ENCODE peak calls at places on chromosomes 4 and X, in four cellular contexts. One of them, this sample, is unnamed. For H3K9me3, the result is how much of the 10 kb centered on the place peaks cover.

GRCh38 chr4:148574941-148575340 is 132.7 kb upstream of the NR3C2 start:
- DNase-seq in breast epithelium: no peak
- DNase-seq in sigmoid colon: no peak
- DNase-seq in kidney: no peak
- DNase-seq in this sample: no peak

GRCh38 chr4:25081866-25082471 is 51.2 kb upstream of the LGI2 start:
- DNase-seq in kidney: no peak
- DNase-seq in sigmoid colon: no peak
- DNase-seq in breast epithelium: no peak
- DNase-seq in this sample: no peak

GRCh38 chr4:25441519-25442117 is 64.6 kb downstream of the ANAPC4 start:
- DNase-seq in breast epithelium: peak
- DNase-seq in kidney: no peak
- DNase-seq in sigmoid colon: no peak
- DNase-seq in this sample: peak

GRCh38 chr4:78310056-78310731 is 241.4 kb upstream of the ANXA3 start:
- DNase-seq in breast epithelium: no peak
- DNase-seq in sigmoid colon: no peak
- DNase-seq in kidney: no peak
- DNase-seq in this sample: no peak

GRCh38 chr4:80202784-80203553 is 5.7 kb downstream of the PRDM8 start:
- DNase-seq in breast epithelium: no peak
- DNase-seq in kidney: peak
- DNase-seq in sigmoid colon: peak
- DNase-seq in this sample: no peak

GRCh38 chr4:37671072-37671471 is 15.1 kb downstream of the RELL1 start:
- DNase-seq in kidney: no peak
- DNase-seq in sigmoid colon: no peak
- DNase-seq in breast epithelium: no peak
- DNase-seq in this sample: no peak

GRCh38 chr4:73856518-73856917 is 3.4 kb downstream of the PF4V1 start:
- DNase-seq in sigmoid colon: no peak
- DNase-seq in kidney: no peak
- DNase-seq in breast epithelium: no peak
- DNase-seq in this sample: no peak

GRCh38 chrX:118637997-118638396 is 89.4 kb upstream of the IL13RA1 start:
- DNase-seq in breast epithelium: no peak
- DNase-seq in kidney: no peak
- DNase-seq in sigmoid colon: no peak
- DNase-seq in this sample: no peak

GRCh38 chr4:37389967-37390580 is 145.5 kb downstream of the NWD2 start:
- DNase-seq in kidney: no peak
- DNase-seq in breast epithelium: no peak
- DNase-seq in sigmoid colon: no peak
- DNase-seq in this sample: no peak

GRCh38 chr4:81468685-81469084 is 3.0 kb downstream of the RASGEF1B start:
- DNase-seq in kidney: no peak
- DNase-seq in sigmoid colon: no peak
- DNase-seq in breast epithelium: no peak
- DNase-seq in this sample: no peak

GRCh38 chrX:131783555-131784338 is 239.4 kb upstream of the STK26 start:
- DNase-seq in sigmoid colon: peak
- DNase-seq in kidney: no peak
- DNase-seq in breast epithelium: peak
- DNase-seq in this sample: no peak

GRCh38 chrX:77820328-77820727 is 34.3 kb upstream of the ATRX start:
- DNase-seq in kidney: no peak
- DNase-seq in breast epithelium: no peak
- DNase-seq in sigmoid colon: no peak
- DNase-seq in this sample: no peak

GRCh38 chr4:152094851-152095700 is 334.3 kb upstream of the GATB start:
- DNase-seq in kidney: no peak
- DNase-seq in breast epithelium: no peak
- DNase-seq in sigmoid colon: no peak
- DNase-seq in this sample: peak

GRCh38 chrX:47633671-47634590 is 4.2 kb upstream of the CFP start:
- DNase-seq in sigmoid colon: no peak
- DNase-seq in kidney: no peak
- DNase-seq in breast epithelium: no peak
- DNase-seq in this sample: no peak

GRCh38 chrX:116272881-116273280 is 102.3 kb downstream of the AGTR2 start:
- DNase-seq in breast epithelium: no peak
- DNase-seq in kidney: no peak
- DNase-seq in sigmoid colon: no peak
- DNase-seq in this sample: no peak

GRCh38 chr4:5874811-5875465 is 17.9 kb downstream of the CRMP1 start:
- DNase-seq in sigmoid colon: no peak
- DNase-seq in kidney: no peak
- DNase-seq in breast epithelium: no peak
- DNase-seq in this sample: peak

GRCh38 chr4:26273308-26273980 is 47.4 kb upstream of the RBPJ start:
- DNase-seq in kidney: no peak
- DNase-seq in sigmoid colon: peak
- DNase-seq in breast epithelium: no peak
- DNase-seq in this sample: no peak

GRCh38 chr4:74105656-74106275 is 6.8 kb upstream of the CXCL2 start:
- DNase-seq in kidney: no peak
- DNase-seq in sigmoid colon: no peak
- DNase-seq in breast epithelium: no peak
- DNase-seq in this sample: no peak

GRCh38 chr4:141962486-141962885 is 326.1 kb downstream of the IL15 start:
- DNase-seq in breast epithelium: no peak
- DNase-seq in kidney: no peak
- DNase-seq in sigmoid colon: no peak
- DNase-seq in this sample: no peak

GRCh38 chrX:64428371-64428770 is 33.1 kb upstream of the MTMR8 start:
- DNase-seq in sigmoid colon: no peak
- DNase-seq in kidney: no peak
- DNase-seq in breast epithelium: no peak
- DNase-seq in this sample: no peak

GRCh38 chr4:57064120-57064519 is 46.1 kb downstream of the IGFBP7 start:
- DNase-seq in breast epithelium: no peak
- DNase-seq in kidney: no peak
- DNase-seq in sigmoid colon: no peak
- DNase-seq in this sample: no peak

GRCh38 chr4:65242156-65242846 is 428.0 kb downstream of the EPHA5 start:
- DNase-seq in breast epithelium: no peak
- DNase-seq in kidney: peak
- DNase-seq in sigmoid colon: no peak
- DNase-seq in this sample: no peak

GRCh38 chr4:184237612-184238011 is 19.9 kb upstream of the ENPP6 start:
- DNase-seq in kidney: no peak
- DNase-seq in sigmoid colon: no peak
- DNase-seq in breast epithelium: no peak
- DNase-seq in this sample: no peak

GRCh38 chrX:137032841-137033773 is 688 bp downstream of the GPR101 start:
- DNase-seq in breast epithelium: no peak
- DNase-seq in kidney: no peak
- DNase-seq in sigmoid colon: no peak
- DNase-seq in this sample: no peak
- H3K4me3 ChIP-seq in breast epithelium: peak
- H3K4me3 ChIP-seq in kidney: no peak
- H3K4me3 ChIP-seq in sigmoid colon: peak
- H3K4me3 ChIP-seq in this sample: no peak

GRCh38 chrX:40100141-40100536 is 2.4 kb upstream of the BCOR start:
- DNase-seq in kidney: peak
- DNase-seq in breast epithelium: no peak
- DNase-seq in sigmoid colon: no peak
- DNase-seq in this sample: no peak

GRCh38 chrX:40099046-40099968 is 1.5 kb upstream of the BCOR start:
- DNase-seq in sigmoid colon: peak
- DNase-seq in kidney: peak
- DNase-seq in breast epithelium: no peak
- DNase-seq in this sample: no peak

GRCh38 chrX:40100537-40101429 is 3.0 kb upstream of the BCOR start:
- DNase-seq in sigmoid colon: no peak
- DNase-seq in kidney: no peak
- DNase-seq in breast epithelium: no peak
- DNase-seq in this sample: no peak

GRCh38 chrX:40102393-40103381 is 4.9 kb upstream of the BCOR start:
- DNase-seq in sigmoid colon: no peak
- DNase-seq in kidney: peak
- DNase-seq in breast epithelium: no peak
- DNase-seq in this sample: no peak

GRCh38 chrX:40101430-40101802 is 3.7 kb upstream of the BCOR start:
- DNase-seq in sigmoid colon: no peak
- DNase-seq in kidney: no peak
- DNase-seq in breast epithelium: no peak
- DNase-seq in this sample: no peak
- H3K9me3 ChIP-seq in sigmoid colon: under half
- H3K9me3 ChIP-seq in kidney: under half
- H3K9me3 ChIP-seq in breast epithelium: under half
- H3K9me3 ChIP-seq in this sample: under half

GRCh38 chr4:14897217-14897616 is 105.1 kb upstream of the CPEB2 start:
- DNase-seq in kidney: no peak
- DNase-seq in sigmoid colon: no peak
- DNase-seq in breast epithelium: no peak
- DNase-seq in this sample: no peak

GRCh38 chr4:14893713-14894112 is 108.6 kb upstream of the CPEB2 start:
- DNase-seq in kidney: no peak
- DNase-seq in breast epithelium: no peak
- DNase-seq in sigmoid colon: no peak
- DNase-seq in this sample: no peak

GRCh38 chr4:14898989-14899388 is 103.3 kb upstream of the CPEB2 start:
- DNase-seq in kidney: no peak
- DNase-seq in breast epithelium: no peak
- DNase-seq in sigmoid colon: no peak
- DNase-seq in this sample: no peak

GRCh38 chr4:14894392-14895292 is 107.6 kb upstream of the CPEB2 start:
- DNase-seq in breast epithelium: no peak
- DNase-seq in kidney: no peak
- DNase-seq in sigmoid colon: no peak
- DNase-seq in this sample: no peak

DNA sequence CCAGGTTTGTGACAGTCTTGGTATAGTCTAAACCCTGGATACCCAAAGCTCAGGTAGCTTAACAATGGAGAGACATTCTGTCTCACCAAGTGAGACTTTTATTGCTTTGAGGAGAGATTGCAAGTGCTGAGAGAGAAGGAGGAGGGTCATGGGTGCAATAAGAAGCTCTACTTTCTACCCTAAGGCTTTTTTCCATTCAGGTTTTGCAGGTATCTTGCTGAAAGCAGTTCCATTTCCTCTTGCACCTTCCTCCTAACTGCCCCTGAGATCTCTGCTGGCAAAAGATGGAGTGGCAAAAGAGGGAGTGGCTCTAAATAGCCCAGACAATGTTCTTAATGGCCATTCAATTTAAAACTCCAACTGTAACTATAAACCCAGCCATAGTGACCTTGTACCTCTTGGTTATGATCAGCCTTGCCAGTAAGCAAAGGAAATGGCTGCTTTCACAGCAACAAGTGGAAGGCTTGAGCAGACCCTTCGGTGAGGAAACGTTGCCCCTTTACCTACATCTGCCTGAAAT is 105.6 kb upstream of the CPEB2 start:
- DNase-seq in sigmoid colon: no peak
- DNase-seq in kidney: no peak
- DNase-seq in breast epithelium: no peak
- DNase-seq in this sample: no peak
- H3K4me3 ChIP-seq in sigmoid colon: no peak
- H3K4me3 ChIP-seq in kidney: no peak
- H3K4me3 ChIP-seq in breast epithelium: no peak
- H3K4me3 ChIP-seq in this sample: no peak

GRCh38 chrX:17164079-17164478 is 210.9 kb upstream of the NHS start:
- DNase-seq in breast epithelium: no peak
- DNase-seq in sigmoid colon: no peak
- DNase-seq in kidney: no peak
- DNase-seq in this sample: no peak

GRCh38 chrX:17167915-17168314 is 207.1 kb upstream of the NHS start:
- DNase-seq in sigmoid colon: no peak
- DNase-seq in breast epithelium: no peak
- DNase-seq in kidney: no peak
- DNase-seq in this sample: no peak

GRCh38 chrX:17164936-17165335 is 210.1 kb upstream of the NHS start:
- DNase-seq in kidney: no peak
- DNase-seq in sigmoid colon: no peak
- DNase-seq in breast epithelium: no peak
- DNase-seq in this sample: no peak

GRCh38 chrX:17160971-17161370 is 214.0 kb upstream of the NHS start:
- DNase-seq in kidney: no peak
- DNase-seq in sigmoid colon: no peak
- DNase-seq in breast epithelium: no peak
- DNase-seq in this sample: no peak

DNA sequence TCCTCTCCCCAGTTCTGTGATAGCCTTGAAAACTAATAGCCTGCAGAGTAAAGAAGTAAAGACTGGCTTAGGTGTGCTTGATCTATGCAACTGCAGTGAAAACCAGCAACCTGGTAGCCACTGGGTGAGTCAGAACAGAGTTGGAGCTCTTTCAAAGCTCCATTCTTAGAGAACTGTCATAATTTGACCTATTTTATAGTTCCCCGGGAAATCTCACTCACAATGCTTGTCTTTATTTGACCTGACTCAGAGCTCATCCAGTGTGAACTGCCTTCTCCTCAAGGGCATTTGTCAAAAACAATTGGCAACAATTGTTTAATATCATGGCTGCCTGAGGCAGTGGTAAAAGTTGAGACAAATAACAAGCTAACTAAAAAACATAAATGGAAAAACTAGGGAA is 213.0 kb upstream of the NHS start:
- DNase-seq in sigmoid colon: no peak
- DNase-seq in kidney: no peak
- DNase-seq in breast epithelium: no peak
- DNase-seq in this sample: no peak
- H3K9me3 ChIP-seq in sigmoid colon: under half
- H3K9me3 ChIP-seq in kidney: under half
- H3K9me3 ChIP-seq in breast epithelium: under half
- H3K9me3 ChIP-seq in this sample: under half

DNA sequence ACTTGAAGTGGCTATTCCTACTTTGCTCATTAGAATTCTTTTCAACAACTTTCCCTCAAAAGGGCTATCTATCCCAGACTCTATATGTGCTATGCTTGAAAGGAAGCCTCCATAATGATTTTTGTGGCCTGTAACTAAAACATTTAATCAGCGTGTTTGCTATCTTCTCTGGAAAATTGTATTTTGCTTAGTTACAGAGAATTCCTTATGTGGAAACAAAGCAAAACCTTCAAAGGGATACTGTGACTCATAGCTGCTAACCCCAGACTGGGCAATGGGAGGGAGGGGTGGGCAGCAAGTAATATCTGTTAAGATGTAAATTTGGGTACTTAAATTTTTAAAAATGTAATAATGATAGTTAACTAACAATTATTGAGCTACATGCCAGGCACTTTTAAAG is 3.7 kb downstream of the SLC25A14 start:
- DNase-seq in sigmoid colon: no peak
- DNase-seq in kidney: no peak
- DNase-seq in breast epithelium: no peak
- DNase-seq in this sample: no peak
- H3K4me3 ChIP-seq in sigmoid colon: no peak
- H3K4me3 ChIP-seq in kidney: no peak
- H3K4me3 ChIP-seq in breast epithelium: no peak
- H3K4me3 ChIP-seq in this sample: no peak

DNA sequence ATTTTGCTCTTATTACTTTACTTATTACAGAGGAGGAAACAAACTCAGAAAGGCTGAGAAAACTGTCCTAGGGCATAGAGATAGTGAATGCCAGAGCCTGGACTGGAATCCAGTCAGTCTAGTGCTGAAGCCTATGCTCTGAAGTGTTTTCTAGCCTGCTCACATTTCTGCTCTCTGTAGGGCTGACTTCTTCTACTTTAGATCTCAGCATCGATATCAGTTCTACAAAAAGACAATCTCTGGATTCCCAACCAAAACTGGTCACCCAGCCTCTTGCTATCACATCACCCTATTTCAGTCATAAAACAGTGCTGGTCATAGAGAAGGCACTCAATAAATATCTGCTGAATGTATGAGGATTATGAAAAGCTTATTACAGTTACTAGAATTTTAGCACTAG is 87.2 kb downstream of the FAM13A start:
- DNase-seq in breast epithelium: no peak
- DNase-seq in sigmoid colon: no peak
- DNase-seq in kidney: no peak
- DNase-seq in this sample: no peak
- H3K9me3 ChIP-seq in breast epithelium: under half
- H3K9me3 ChIP-seq in sigmoid colon: under half
- H3K9me3 ChIP-seq in kidney: under half
- H3K9me3 ChIP-seq in this sample: under half